ENCODE peak calls at places on chromosomes 1 and 21, in ten cellular contexts. One of them, this sample, is unnamed.

GRCh38 chr1:25914074-25914995 is 8.1 kb upstream of the STMN1 start:
- DNase-seq in adrenal gland: no peak
- DNase-seq in hepatocyte: no peak
- DNase-seq in BE2C: no peak
- DNase-seq in mammary epithelial cell: no peak
- DNase-seq in uterus: no peak
- DNase-seq in sigmoid colon: no peak
- DNase-seq in lower lobe of right lung: no peak
- DNase-seq in IMR-90: peak; percentile 31
- DNase-seq in ovary: no peak
- DNase-seq in this sample: no peak

GRCh38 chr1:21104683-21105082 is 72.0 kb downstream of the EIF4G3 start:
- DNase-seq in lower lobe of right lung: no peak
- DNase-seq in IMR-90: no peak
- DNase-seq in hepatocyte: no peak
- DNase-seq in mammary epithelial cell: no peak
- DNase-seq in uterus: no peak
- DNase-seq in adrenal gland: no peak
- DNase-seq in sigmoid colon: no peak
- DNase-seq in ovary: no peak
- DNase-seq in BE2C: no peak
- DNase-seq in this sample: no peak

GRCh38 chr1:58721247-58721820 is 21.5 kb upstream of the MYSM1 start:
- DNase-seq in lower lobe of right lung: no peak
- DNase-seq in uterus: no peak
- DNase-seq in mammary epithelial cell: no peak
- DNase-seq in BE2C: no peak
- DNase-seq in adrenal gland: no peak
- DNase-seq in hepatocyte: no peak
- DNase-seq in ovary: no peak
- DNase-seq in sigmoid colon: no peak
- DNase-seq in IMR-90: no peak
- DNase-seq in this sample: no peak

GRCh38 chr1:24948072-24948827 is 18.2 kb upstream of the RUNX3 start:
- DNase-seq in ovary: no peak
- DNase-seq in mammary epithelial cell: no peak
- DNase-seq in BE2C: no peak
- DNase-seq in uterus: no peak
- DNase-seq in adrenal gland: no peak
- DNase-seq in hepatocyte: no peak
- DNase-seq in sigmoid colon: no peak
- DNase-seq in IMR-90: no peak
- DNase-seq in lower lobe of right lung: no peak
- DNase-seq in this sample: no peak

GRCh38 chr1:86423473-86423872 is 498 bp upstream of the CLCA2 start:
- DNase-seq in IMR-90: no peak
- DNase-seq in ovary: no peak
- DNase-seq in sigmoid colon: no peak
- DNase-seq in mammary epithelial cell: no peak
- DNase-seq in BE2C: no peak
- DNase-seq in hepatocyte: no peak
- DNase-seq in lower lobe of right lung: no peak
- DNase-seq in adrenal gland: peak; percentile 23
- DNase-seq in uterus: no peak
- DNase-seq in this sample: no peak

GRCh38 chr1:67688526-67689219 is 3.7 kb downstream of the GADD45A start:
- DNase-seq in mammary epithelial cell: no peak
- DNase-seq in uterus: no peak
- DNase-seq in adrenal gland: no peak
- DNase-seq in sigmoid colon: no peak
- DNase-seq in IMR-90: no peak
- DNase-seq in lower lobe of right lung: no peak
- DNase-seq in hepatocyte: no peak
- DNase-seq in BE2C: no peak
- DNase-seq in ovary: no peak
- DNase-seq in this sample: no peak

GRCh38 chr1:40755052-40755451 is 28.5 kb upstream of the KCNQ4 start:
- DNase-seq in hepatocyte: peak; percentile 28
- DNase-seq in uterus: no peak
- DNase-seq in sigmoid colon: no peak
- DNase-seq in ovary: no peak
- DNase-seq in lower lobe of right lung: no peak
- DNase-seq in mammary epithelial cell: peak; percentile 52
- DNase-seq in BE2C: no peak
- DNase-seq in IMR-90: no peak
- DNase-seq in adrenal gland: peak; percentile 86
- DNase-seq in this sample: peak; percentile 22

GRCh38 chr21:46323227-46323709 is 402 bp downstream of the C21orf58 start:
- DNase-seq in BE2C: no peak
- DNase-seq in lower lobe of right lung: no peak
- DNase-seq in adrenal gland: peak; percentile 24
- DNase-seq in ovary: no peak
- DNase-seq in mammary epithelial cell: no peak
- DNase-seq in uterus: no peak
- DNase-seq in sigmoid colon: peak; percentile 74
- DNase-seq in IMR-90: no peak
- DNase-seq in hepatocyte: peak; percentile 44
- DNase-seq in this sample: no peak

GRCh38 chr1:180503274-180503862 is 991 bp upstream of the ACBD6 start:
- DNase-seq in ovary: no peak
- DNase-seq in uterus: no peak
- DNase-seq in BE2C: no peak
- DNase-seq in mammary epithelial cell: no peak
- DNase-seq in adrenal gland: no peak
- DNase-seq in lower lobe of right lung: no peak
- DNase-seq in IMR-90: no peak
- DNase-seq in sigmoid colon: no peak
- DNase-seq in hepatocyte: no peak
- DNase-seq in this sample: no peak

GRCh38 chr1:63928197-63929105 is 154.6 kb downstream of the ROR1 start:
- DNase-seq in hepatocyte: no peak
- DNase-seq in ovary: no peak
- DNase-seq in uterus: no peak
- DNase-seq in sigmoid colon: peak; percentile 74
- DNase-seq in BE2C: no peak
- DNase-seq in mammary epithelial cell: no peak
- DNase-seq in IMR-90: no peak
- DNase-seq in adrenal gland: no peak
- DNase-seq in lower lobe of right lung: no peak
- DNase-seq in this sample: no peak

GRCh38 chr1:243230914-243231313 is 24.2 kb downstream of the CEP170 start:
- DNase-seq in mammary epithelial cell: peak; percentile 21
- DNase-seq in sigmoid colon: no peak
- DNase-seq in IMR-90: peak; percentile 44
- DNase-seq in adrenal gland: no peak
- DNase-seq in BE2C: no peak
- DNase-seq in ovary: no peak
- DNase-seq in lower lobe of right lung: no peak
- DNase-seq in hepatocyte: peak; percentile 16
- DNase-seq in uterus: no peak
- DNase-seq in this sample: no peak

GRCh38 chr1:65688215-65688566 is 104.5 kb upstream of the PDE4B start:
- DNase-seq in BE2C: no peak
- DNase-seq in adrenal gland: no peak
- DNase-seq in uterus: no peak
- DNase-seq in mammary epithelial cell: no peak
- DNase-seq in ovary: no peak
- DNase-seq in hepatocyte: no peak
- DNase-seq in IMR-90: no peak
- DNase-seq in lower lobe of right lung: no peak
- DNase-seq in sigmoid colon: no peak
- DNase-seq in this sample: no peak

DNA sequence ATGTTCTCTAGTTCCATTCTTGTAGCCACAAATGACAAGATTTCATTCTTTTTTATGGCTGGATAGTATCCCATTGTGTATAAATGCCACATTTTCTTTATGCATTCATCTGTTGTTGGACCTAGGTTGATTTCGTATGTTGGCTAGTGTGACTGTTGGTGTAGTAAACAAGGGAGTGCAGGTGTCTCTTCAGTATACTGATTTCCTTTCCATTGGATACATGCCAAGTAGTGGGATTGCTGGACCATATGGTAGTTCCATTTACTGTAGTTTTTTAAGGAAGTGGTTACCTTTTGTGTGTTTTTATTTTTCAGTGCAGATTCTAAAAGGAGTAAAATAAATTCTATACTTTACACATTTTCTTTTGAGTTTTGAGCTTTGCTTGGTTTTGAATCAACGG is 5.7 kb downstream of the PARK7 start:
- DNase-seq in IMR-90: no peak
- DNase-seq in lower lobe of right lung: no peak
- DNase-seq in BE2C: no peak
- DNase-seq in uterus: no peak
- DNase-seq in adrenal gland: no peak
- DNase-seq in mammary epithelial cell: no peak
- DNase-seq in ovary: no peak
- DNase-seq in hepatocyte: no peak
- DNase-seq in sigmoid colon: no peak
- DNase-seq in this sample: no peak
- H3K36me3 ChIP-seq in IMR-90: peaks cover 46% of the 10 kb centered on the region
- H3K36me3 ChIP-seq in lower lobe of right lung: peaks cover 94% of the 10 kb centered on the region
- H3K36me3 ChIP-seq in BE2C: peaks cover 18% of the 10 kb centered on the region
- H3K36me3 ChIP-seq in uterus: no peaks in the 10 kb centered on the region
- H3K36me3 ChIP-seq in adrenal gland: peaks cover 84% of the 10 kb centered on the region
- H3K36me3 ChIP-seq in mammary epithelial cell: peaks cover 37% of the 10 kb centered on the region
- H3K36me3 ChIP-seq in ovary: no peaks in the 10 kb centered on the region
- H3K36me3 ChIP-seq in hepatocyte: no peaks in the 10 kb centered on the region
- H3K36me3 ChIP-seq in sigmoid colon: no peaks in the 10 kb centered on the region
- H3K36me3 ChIP-seq in this sample: peaks cover 55% of the 10 kb centered on the region

DNA sequence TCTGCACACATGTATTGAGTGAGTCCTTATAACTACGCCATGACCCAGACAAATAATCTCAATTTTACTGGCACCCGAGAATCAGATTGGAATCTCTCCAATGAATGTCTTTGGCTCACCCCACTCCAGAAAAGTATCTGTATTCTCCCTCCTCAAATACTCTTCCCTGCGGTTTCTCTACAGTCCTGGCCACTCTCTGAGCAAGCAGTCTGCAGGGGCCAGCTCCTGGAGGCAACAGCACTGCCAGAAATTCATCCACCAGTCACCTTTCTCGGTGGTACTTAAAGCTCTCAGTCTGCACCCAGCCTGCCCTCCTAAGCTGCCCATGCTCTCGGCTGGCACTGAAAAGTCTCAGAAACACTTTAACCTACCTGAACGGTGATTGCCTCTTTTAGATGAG is 16.1 kb upstream of the LYST start:
- DNase-seq in BE2C: no peak
- DNase-seq in IMR-90: no peak
- DNase-seq in ovary: no peak
- DNase-seq in uterus: no peak
- DNase-seq in sigmoid colon: no peak
- DNase-seq in adrenal gland: no peak
- DNase-seq in mammary epithelial cell: no peak
- DNase-seq in hepatocyte: no peak
- DNase-seq in lower lobe of right lung: no peak
- DNase-seq in this sample: peak; percentile 12
- H3K4me3 ChIP-seq in BE2C: peak overlapping the region; percentile 40
- H3K4me3 ChIP-seq in IMR-90: no peak overlapping the region
- H3K4me3 ChIP-seq in ovary: no peak overlapping the region
- H3K4me3 ChIP-seq in uterus: no peak overlapping the region
- H3K4me3 ChIP-seq in sigmoid colon: no peak overlapping the region
- H3K4me3 ChIP-seq in adrenal gland: no peak overlapping the region
- H3K4me3 ChIP-seq in mammary epithelial cell: no peak overlapping the region
- H3K4me3 ChIP-seq in hepatocyte: no peak overlapping the region
- H3K4me3 ChIP-seq in lower lobe of right lung: peak overlapping the region; percentile 25
- H3K4me3 ChIP-seq in this sample: no peak overlapping the region

GRCh38 chr1:9723926-9724325 is 72.4 kb downstream of the PIK3CD start:
- DNase-seq in adrenal gland: no peak
- DNase-seq in sigmoid colon: no peak
- DNase-seq in hepatocyte: no peak
- DNase-seq in uterus: no peak
- DNase-seq in ovary: no peak
- DNase-seq in IMR-90: no peak
- DNase-seq in mammary epithelial cell: no peak
- DNase-seq in lower lobe of right lung: no peak
- DNase-seq in BE2C: no peak
- DNase-seq in this sample: no peak

GRCh38 chr1:9726905-9727595 is 75.5 kb downstream of the PIK3CD start:
- DNase-seq in lower lobe of right lung: no peak
- DNase-seq in uterus: no peak
- DNase-seq in IMR-90: no peak
- DNase-seq in hepatocyte: no peak
- DNase-seq in mammary epithelial cell: no peak
- DNase-seq in BE2C: no peak
- DNase-seq in sigmoid colon: no peak
- DNase-seq in ovary: no peak
- DNase-seq in adrenal gland: no peak
- DNase-seq in this sample: no peak

GRCh38 chr1:9728451-9729295 is 77.1 kb downstream of the PIK3CD start:
- DNase-seq in adrenal gland: no peak
- DNase-seq in lower lobe of right lung: no peak
- DNase-seq in IMR-90: no peak
- DNase-seq in mammary epithelial cell: no peak
- DNase-seq in sigmoid colon: no peak
- DNase-seq in uterus: no peak
- DNase-seq in ovary: no peak
- DNase-seq in BE2C: no peak
- DNase-seq in hepatocyte: no peak
- DNase-seq in this sample: no peak

GRCh38 chr1:9724706-9725476 is 73.4 kb downstream of the PIK3CD start:
- DNase-seq in adrenal gland: no peak
- DNase-seq in sigmoid colon: peak; percentile 73
- DNase-seq in ovary: no peak
- DNase-seq in mammary epithelial cell: peak; percentile 45
- DNase-seq in lower lobe of right lung: peak; percentile 80
- DNase-seq in IMR-90: peak; percentile 47
- DNase-seq in hepatocyte: peak; percentile 71
- DNase-seq in uterus: no peak
- DNase-seq in BE2C: peak; percentile 47
- DNase-seq in this sample: peak; percentile 54

DNA sequence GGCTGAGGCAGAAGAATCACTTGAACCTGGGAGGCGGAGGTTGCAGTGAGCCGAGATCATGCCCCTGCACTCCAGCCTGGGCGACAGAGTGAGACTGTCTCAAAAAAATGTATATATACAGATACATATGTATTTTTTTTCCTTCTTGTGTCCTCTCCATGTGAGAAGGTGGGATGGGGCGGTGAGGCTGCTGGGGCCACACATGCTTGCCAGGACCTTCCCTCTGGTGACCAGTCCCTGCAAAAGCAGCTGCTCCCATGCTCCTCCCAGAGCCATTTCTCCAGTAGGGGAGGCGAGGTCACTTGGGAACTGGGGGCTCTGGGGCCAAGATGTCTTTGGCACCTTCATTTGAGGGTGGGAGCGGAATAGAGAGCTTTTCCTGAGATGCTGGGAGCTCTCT is 74.9 kb downstream of the PIK3CD start:
- DNase-seq in BE2C: no peak
- DNase-seq in IMR-90: no peak
- DNase-seq in hepatocyte: no peak
- DNase-seq in ovary: no peak
- DNase-seq in sigmoid colon: no peak
- DNase-seq in adrenal gland: no peak
- DNase-seq in uterus: no peak
- DNase-seq in lower lobe of right lung: no peak
- DNase-seq in mammary epithelial cell: no peak
- DNase-seq in this sample: no peak
- TF ChIP-seq CTCF in BE2C: no peak
- TF ChIP-seq CTCF in IMR-90: no peak
- TF ChIP-seq CTCF in hepatocyte: no peak
- TF ChIP-seq CTCF in ovary: no peak
- TF ChIP-seq CTCF in sigmoid colon: no peak
- TF ChIP-seq CTCF in adrenal gland: no peak
- TF ChIP-seq CTCF in uterus: no peak
- TF ChIP-seq CTCF in lower lobe of right lung: no peak
- TF ChIP-seq CTCF in mammary epithelial cell: no peak
- TF ChIP-seq CTCF in this sample: no peak

GRCh38 chr1:182886985-182887384 is 47.8 kb downstream of the DHX9 start:
- DNase-seq in hepatocyte: no peak
- DNase-seq in lower lobe of right lung: no peak
- DNase-seq in ovary: no peak
- DNase-seq in mammary epithelial cell: no peak
- DNase-seq in BE2C: no peak
- DNase-seq in IMR-90: no peak
- DNase-seq in uterus: no peak
- DNase-seq in adrenal gland: no peak
- DNase-seq in sigmoid colon: no peak
- DNase-seq in this sample: no peak
- H3K36me3 ChIP-seq in hepatocyte: peaks cover 16% of the 10 kb centered on the region
- H3K36me3 ChIP-seq in lower lobe of right lung: peaks cover 74% of the 10 kb centered on the region
- H3K36me3 ChIP-seq in ovary: no peaks in the 10 kb centered on the region
- H3K36me3 ChIP-seq in mammary epithelial cell: peaks cover 61% of the 10 kb centered on the region
- H3K36me3 ChIP-seq in BE2C: peaks cover 80% of the 10 kb centered on the region
- H3K36me3 ChIP-seq in IMR-90: peaks cover 42% of the 10 kb centered on the region
- H3K36me3 ChIP-seq in uterus: no peaks in the 10 kb centered on the region
- H3K36me3 ChIP-seq in adrenal gland: peaks cover 67% of the 10 kb centered on the region
- H3K36me3 ChIP-seq in sigmoid colon: peaks cover 46% of the 10 kb centered on the region
- H3K36me3 ChIP-seq in this sample: peaks cover 64% of the 10 kb centered on the region

This sample was measured in thyroid gland.